ENCODE peak calls at places on chromosomes 7 and 10, in six cellular contexts. J, B, E, A, R and G are unnamed samples.

GRCh38 chr10:87578799-87579401 is 74.2 kb downstream of the MINPP1 start:
- DNase-seq in E (peak; percentile 2), B (no peak), R (no peak), J (no peak), A (peak; percentile 29), G (no peak)

GRCh38 chr10:78544447-78545085 is 510.9 kb downstream of the RPS24 start:
- DNase-seq in B (no peak), A (no peak), E (no peak), R (no peak), J (peak; percentile 37), G (no peak)

GRCh38 chr7:106640368-106641141 is 20.4 kb downstream of the CCDC71L start:
- DNase-seq in B (no peak), E (no peak), J (no peak), A (no peak), R (no peak), G (no peak)

GRCh38 chr10:45001382-45002148 is 842 bp downstream of the ZNF22 start:
- DNase-seq in B (no peak), A (peak; percentile 23), E (peak; percentile 84), J (no peak), R (peak; percentile 69), G (peak; percentile 80)

GRCh38 chr10:132143162-132143561 is 43.6 kb upstream of the DPYSL4 start:
- DNase-seq in J (no peak), A (no peak), R (no peak), E (no peak), B (no peak), G (no peak)

GRCh38 chr7:82443044-82443800 is at the start of gene CACNA2D1:
- DNase-seq in J (no peak), E (peak; percentile 67), A (no peak), B (no peak), R (peak; percentile 28), G (peak; percentile 6)

GRCh38 chr7:101085000-101085948 is at the start of gene TRIM56:
- DNase-seq in A (peak; percentile 84), J (peak; percentile 79), E (peak; percentile 94), R (peak; percentile 87), B (peak; percentile 92), G (peak; percentile 91)

GRCh38 chr10:62062752-62063512 is 161.4 kb downstream of the ARID5B start:
- DNase-seq in R (no peak), E (no peak), A (no peak), B (no peak), J (no peak), G (no peak)

GRCh38 chr7:56110611-56111010 is 4.3 kb upstream of the CHCHD2 start:
- DNase-seq in J (no peak), E (no peak), R (no peak), B (no peak), A (no peak), G (no peak)

GRCh38 chr7:155090647-155091046 is 20.5 kb downstream of the HTR5A start:
- DNase-seq in R (no peak), B (no peak), A (no peak), J (no peak), E (peak; percentile 37), G (no peak)

GRCh38 chr10:30505543-30506298 is 71.7 kb downstream of the MAP3K8 start:
- DNase-seq in J (peak; percentile 56), A (no peak), B (no peak), R (no peak), E (no peak), G (no peak)

GRCh38 chr7:14115706-14116105 is 126.2 kb upstream of the ETV1 start:
- DNase-seq in E (no peak), B (no peak), R (no peak), J (no peak), A (no peak), G (no peak)

GRCh38 chr7:150811-151221 is 41.6 kb upstream of the FAM20C start:
- DNase-seq in J (no peak), R (no peak), A (no peak), B (peak; percentile 49), E (peak; percentile 51), G (no peak)

GRCh38 chr10:122988501-122988900 is 8.3 kb downstream of the PSTK start:
- DNase-seq in R (no peak), E (no peak), J (no peak), A (no peak), B (no peak), G (no peak)

GRCh38 chr7:26399309-26399610 is 107.6 kb downstream of the SNX10 start:
- DNase-seq in A (peak; percentile 48), J (no peak), B (peak; percentile 54), R (no peak), E (no peak), G (no peak)

DNA sequence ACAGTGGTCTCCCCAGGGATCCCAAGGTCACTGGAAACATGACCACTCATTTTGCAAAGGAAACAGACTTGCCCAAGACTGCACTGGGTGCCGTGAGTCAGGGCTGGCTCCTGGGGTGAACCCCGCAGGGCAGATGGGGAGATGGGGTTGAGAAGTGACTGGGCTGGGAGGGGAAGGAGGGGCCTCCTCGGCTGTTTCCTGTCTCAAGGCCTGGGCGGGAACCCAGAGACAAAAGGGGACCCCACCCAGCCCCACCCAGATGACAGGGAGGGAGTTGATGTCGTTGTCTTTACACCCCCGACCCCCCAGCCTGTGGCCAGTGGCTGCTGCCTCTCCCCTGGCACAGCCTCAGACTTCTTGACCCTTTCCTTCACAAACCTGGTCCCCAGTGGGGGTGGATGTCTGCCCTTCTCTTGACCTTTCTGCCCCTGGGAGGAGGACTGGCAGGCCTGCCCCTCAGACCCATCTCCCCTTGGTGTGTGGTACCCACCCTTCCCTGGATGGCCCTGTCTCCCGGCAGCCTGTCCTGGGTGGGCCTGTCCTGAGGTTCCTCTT is 1.4 kb downstream of the MYO1G start:
- DNase-seq in E (peak; percentile 97), R (no peak), A (no peak), B (no peak), J (no peak), G (peak; percentile 70)
- TF ChIP-seq POLR2A in E (no peak), R (no peak), A (no peak), B (no peak), J (no peak), G (peak; percentile 19)

DNA sequence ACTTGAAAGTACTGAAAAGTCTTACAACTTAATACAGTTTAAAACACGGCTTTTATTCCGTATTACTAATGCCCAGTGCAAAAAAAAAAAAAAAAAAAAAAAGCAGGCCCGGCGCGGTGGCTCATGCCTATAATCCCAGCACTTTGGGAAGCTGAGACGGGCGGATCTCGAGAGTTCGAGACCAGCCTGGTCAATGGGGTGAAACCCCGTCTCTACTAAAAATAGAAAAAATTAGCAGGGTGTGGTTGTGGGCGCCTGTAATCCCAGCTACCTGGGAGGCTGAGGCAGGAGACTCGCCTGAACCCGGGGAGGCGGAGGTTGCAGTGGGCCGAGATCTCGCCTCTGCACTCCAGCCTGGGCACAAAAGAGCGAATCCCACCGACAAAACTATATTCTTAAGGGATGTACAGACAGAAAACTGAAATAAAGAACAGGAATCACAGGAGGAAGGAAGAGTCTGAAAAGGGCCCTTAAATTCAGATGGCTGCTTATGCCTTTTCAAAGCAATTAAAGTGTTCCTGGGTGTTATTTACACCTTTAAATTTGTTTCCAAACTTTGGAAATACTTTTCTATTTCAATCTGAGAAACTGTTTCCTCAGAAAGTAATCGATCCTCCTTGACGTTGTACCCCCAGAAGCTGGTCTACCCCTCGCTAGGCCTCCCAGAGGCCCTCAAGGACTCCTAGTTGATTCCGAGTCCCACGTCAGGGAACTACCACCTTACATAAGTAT is 2.1 kb upstream of the KMT2E start:
- DNase-seq in A (peak; percentile 27), E (peak; percentile 38), B (no peak), R (peak; percentile 27), J (no peak), G (peak; percentile 72)
- TF ChIP-seq POLR2A in A (no peak), E (no peak), B (no peak), R (no peak), J (no peak), G (no peak)

DNA sequence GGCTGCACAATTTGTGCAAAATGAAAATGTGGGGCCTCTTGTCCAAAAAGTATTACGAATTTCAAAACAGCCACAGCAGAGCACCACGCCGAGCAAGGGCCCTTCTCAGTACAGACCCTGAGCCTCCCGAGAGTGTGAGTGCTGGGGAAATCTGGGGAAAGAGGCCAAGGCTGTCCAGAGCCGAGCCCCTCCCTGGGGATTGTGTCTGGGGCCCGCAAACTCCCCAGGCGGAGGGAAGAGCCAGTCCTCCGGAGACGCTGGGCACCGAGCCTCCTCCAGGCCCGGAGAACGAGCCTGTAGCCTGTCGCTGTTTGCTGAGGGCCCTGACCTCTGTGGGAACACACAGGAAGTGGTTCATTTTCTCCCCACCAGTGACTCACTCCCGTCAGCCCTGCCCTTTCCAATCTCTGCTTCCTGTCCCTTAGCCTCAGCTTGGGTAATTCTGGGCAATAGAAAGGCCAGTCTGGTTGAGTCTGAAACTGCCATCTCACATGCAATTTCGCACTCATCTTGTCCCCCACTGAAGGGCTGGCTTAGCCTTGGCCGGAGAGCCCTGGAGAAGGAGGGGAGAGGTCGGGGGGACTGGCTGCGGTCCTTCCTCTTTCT is 19.5 kb upstream of the GNA12 start:
- DNase-seq in A (peak; percentile 83), B (no peak), E (peak; percentile 100), J (peak; percentile 89), R (peak; percentile 84), G (no peak)
- TF ChIP-seq POLR2A in A (no peak), B (peak; percentile 15), E (peak; percentile 54), J (peak; percentile 97), R (no peak), G (peak; percentile 41)

GRCh38 chr7:32891046-32891799 is at the start of gene KBTBD2:
- DNase-seq in B (peak; percentile 76), J (peak; percentile 80), A (peak; percentile 91), E (peak; percentile 97), R (peak; percentile 91), G (peak; percentile 81)
- TF ChIP-seq POLR2A in B (no peak), J (peak; percentile 66), A (peak; percentile 52), E (no peak), R (no peak), G (peak; percentile 66)

GRCh38 chr7:87875151-87876039 is 765 bp downstream of the SLC25A40 start:
- DNase-seq in J (peak; percentile 18), B (no peak), R (no peak), A (peak; percentile 18), E (peak; percentile 33), G (peak; percentile 68)

GRCh38 chr7:87876759-87877234 is 504 bp downstream of the DBF4 start:
- DNase-seq in E (peak; percentile 80), J (peak; percentile 41), B (peak; percentile 57), R (peak; percentile 47), A (peak; percentile 62), G (peak; percentile 63)

GRCh38 chr7:87878208-87878735 is 2.0 kb downstream of the DBF4 start:
- DNase-seq in B (no peak), J (no peak), A (no peak), E (no peak), R (no peak), G (peak; percentile 15)

GRCh38 chr7:87877641-87878040 is 1.3 kb downstream of the DBF4 start:
- DNase-seq in B (no peak), A (no peak), J (no peak), E (no peak), R (no peak), G (no peak)

DNA sequence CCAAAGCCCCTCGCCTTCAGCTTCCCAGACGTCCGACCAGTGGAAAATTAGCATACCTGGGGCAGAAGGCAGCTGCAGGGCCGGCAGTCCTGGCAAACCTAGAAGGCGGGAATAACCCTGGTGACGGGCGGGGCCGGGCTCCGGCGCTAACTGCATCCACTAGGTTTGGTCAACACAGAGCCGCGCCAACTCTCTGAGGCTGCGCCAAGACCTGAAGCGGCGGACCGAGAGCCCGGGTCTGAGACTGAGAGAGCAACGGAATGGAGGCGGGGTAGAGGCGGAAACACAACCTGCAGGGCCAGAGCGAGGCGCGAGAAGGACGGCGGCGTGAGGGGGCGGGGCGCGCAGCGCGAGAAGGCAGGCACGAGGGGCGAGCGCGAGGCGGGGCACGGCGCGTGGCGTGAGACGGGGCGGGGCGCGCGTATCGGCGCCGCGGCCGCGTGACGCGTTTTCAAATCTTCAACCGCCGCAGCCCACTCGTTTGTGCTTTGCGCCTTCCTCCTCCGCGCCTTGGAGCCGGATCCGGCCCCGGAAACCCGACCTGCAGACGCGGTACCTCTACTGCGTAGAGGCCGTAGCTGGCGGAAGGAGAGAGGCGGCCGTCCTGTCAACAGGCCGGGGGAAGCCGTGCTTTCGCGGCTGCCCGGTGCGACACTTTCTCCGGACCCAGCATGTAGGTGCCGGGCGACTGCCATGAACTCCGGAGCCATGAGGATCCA is at the start of the genes DBF4 and SLC25A40:
- DNase-seq in B (peak; percentile 92), J (peak; percentile 93), A (peak; percentile 96), R (peak; percentile 95), E (peak; percentile 99), G (peak; percentile 94)
- TF ChIP-seq POLR2A in B (no peak), J (peak; percentile 75), A (peak; percentile 59), R (no peak), E (peak; percentile 67), G (peak; percentile 96)